ENCODE peak calls at places on chromosomes 2 and 18, in five cellular contexts. S is fibroblast of the conjunctiva, N is fibroblast of mammary gland, B is NCI-H748 treated with DMSO at 0.1 percent for 48 hours, R is Panc1. A is an unnamed sample.

GRCh38 chr2:132991464-132992045 is 321.6 kb upstream of the LYPD1 start:
- DNase-seq in S (no peak), N (no peak), B (peak), R (no peak), A (no peak)

GRCh38 chr2:96869824-96870630 is at the start of gene SEMA4C:
- DNase-seq in S (no peak), N (no peak), B (no peak), R (no peak), A (no peak)

GRCh38 chr2:241775223-241776177 is 1.1 kb upstream of the GAL3ST2 start:
- DNase-seq in S (no peak), N (no peak), B (no peak), R (no peak), A (no peak)

GRCh38 chr2:6770006-6770405 is 95.7 kb downstream of the CMPK2 start:
- DNase-seq in S (no peak), N (no peak), B (no peak), R (no peak), A (no peak)

GRCh38 chr2:43174368-43175186 is 51.8 kb downstream of the ZFP36L2 start:
- DNase-seq in S (no peak), N (no peak), B (no peak), R (no peak), A (no peak)

GRCh38 chr2:133503927-133504326 is 64.3 kb downstream of the NCKAP5 start:
- DNase-seq in S (no peak), N (no peak), B (no peak), R (no peak), A (no peak)

GRCh38 chr18:73270919-73271318 is 403.1 kb upstream of the NETO1 start:
- DNase-seq in S (no peak), N (no peak), B (peak), R (no peak), A (no peak)

GRCh38 chr2:14634223-14634884 is 1.8 kb downstream of the LRATD1 start:
- DNase-seq in S (peak), N (peak), B (peak), R (no peak), A (peak)

GRCh38 chr2:149598014-149598395 is 10.4 kb upstream of the MMADHC start:
- DNase-seq in S (no peak), N (peak), B (peak), R (no peak), A (no peak)

GRCh38 chr18:61551586-61551985 is 218.4 kb downstream of the CDH20 start:
- DNase-seq in S (peak), N (peak), B (peak), R (peak), A (peak)

GRCh38 chr2:43402452-43402937 is 176.1 kb upstream of the ZFP36L2 start:
- DNase-seq in S (no peak), N (no peak), B (no peak), R (no peak), A (no peak)

GRCh38 chr18:72456802-72457201 is 87.3 kb downstream of the CBLN2 start:
- DNase-seq in S (no peak), N (peak), B (no peak), R (no peak), A (no peak)

GRCh38 chr2:41597672-41598071 is 450.1 kb upstream of the PKDCC start:
- DNase-seq in S (no peak), N (no peak), B (no peak), R (no peak), A (no peak)

GRCh38 chr2:11071207-11071606 is 84.1 kb upstream of the SLC66A3 start:
- DNase-seq in S (no peak), N (peak), B (no peak), R (no peak), A (no peak)

GRCh38 chr2:83081835-83082522 is 1377.1 kb downstream of the SUCLG1 start:
- DNase-seq in S (peak), N (peak), B (peak), R (no peak), A (peak)

GRCh38 chr18:74012954-74013630 is 134.5 kb downstream of the FBXO15 start:
- DNase-seq in S (no peak), N (peak), B (no peak), R (no peak), A (no peak)

GRCh38 chr2:113231064-113231463 is 47.7 kb downstream of the PAX8 start:
- DNase-seq in S (no peak), N (no peak), B (no peak), R (no peak), A (no peak)

GRCh38 chr2:71546777-71547281 is 93.5 kb downstream of the DYSF start:
- DNase-seq in S (no peak), N (no peak), B (no peak), R (no peak), A (no peak)

GRCh38 chr2:203759692-203760365 is 53.4 kb downstream of the CD28 start:
- DNase-seq in S (no peak), N (peak), B (no peak), R (no peak), A (peak)

GRCh38 chr2:170530284-170530745 is 184.8 kb upstream of the SP5 start:
- DNase-seq in S (peak), N (peak), B (peak), R (no peak), A (no peak)

GRCh38 chr2:149329470-149330126 is 789 bp upstream of the LYPD6 start:
- DNase-seq in S (no peak), N (peak), B (peak), R (no peak), A (peak)

GRCh38 chr2:54318810-54319209 is 62.8 kb upstream of the TSPYL6 start:
- DNase-seq in S (no peak), N (no peak), B (no peak), R (no peak), A (no peak)

GRCh38 chr2:61658841-61659780 is 121.0 kb upstream of the XPO1 start:
- DNase-seq in S (peak), N (peak), B (no peak), R (no peak), A (no peak)

GRCh38 chr2:21104030-21104660 is 19.6 kb upstream of the TDRD15 start:
- DNase-seq in S (no peak), N (no peak), B (no peak), R (no peak), A (no peak)

GRCh38 chr18:44758821-44759624 is 78.3 kb downstream of the SETBP1 start:
- DNase-seq in S (no peak), N (no peak), B (no peak), R (no peak), A (no peak)

GRCh38 chr2:238852186-238852869 is 4.4 kb downstream of the TWIST2 start:
- DNase-seq in S (no peak), N (peak), B (no peak), R (no peak), A (no peak)

GRCh38 chr2:138846216-138846821 is 66.1 kb upstream of the NXPH2 start:
- DNase-seq in S (peak), N (peak), B (peak), R (no peak), A (no peak)

GRCh38 chr2:176500921-176501320 is 231.7 kb downstream of the MTX2 start:
- DNase-seq in S (peak), N (peak), B (no peak), R (no peak), A (peak)

GRCh38 chr18:36757081-36757480 is 71.7 kb downstream of the TPGS2 start:
- DNase-seq in S (peak), N (peak), B (peak), R (peak), A (peak)

GRCh38 chr2:126778561-126779285 is 120.0 kb upstream of the TEX51 start:
- DNase-seq in S (no peak), N (no peak), B (no peak), R (no peak), A (no peak)

GRCh38 chr2:135657806-135658582 is 83.7 kb upstream of the UBXN4 start:
- DNase-seq in S (no peak), N (no peak), B (no peak), R (no peak), A (no peak)

A was measured in GM04504.